ENCODE peak calls at places on chromosomes 5 and 9, in five cellular contexts. S is GM20000; T is stimulated activated CD4-positive, alpha-beta T cell treated with anti-CD3 and anti-CD28 coated beads, Interleukin-15, amount 100 ng/mL, for 1 hour; V is T follicular helper cell; D is stromal cell of bone marrow. M is an unnamed sample.

GRCh38 chr5:6763191-6763590 is 50.0 kb downstream of the TENT4A start:
- DNase-seq in S (no peak), T (no peak), D (no peak), V (no peak), M (no peak)

GRCh38 chr9:125541840-125542243 is 165.2 kb downstream of the MAPKAP1 start:
- DNase-seq in S (no peak), D (no peak), V (no peak), T (no peak), M (no peak)

GRCh38 chr9:105330201-105330600 is 85.8 kb downstream of the SLC44A1 start:
- DNase-seq in S (no peak), V (no peak), T (no peak), D (peak), M (no peak)

GRCh38 chr9:133658442-133659431 is 22.6 kb downstream of the DBH start:
- DNase-seq in D (no peak), T (no peak), V (no peak), S (no peak), M (no peak)

GRCh38 chr5:170248635-170249227 is 15.9 kb downstream of the C5orf58 start:
- DNase-seq in D (no peak), V (no peak), S (no peak), T (no peak), M (no peak)

GRCh38 chr5:58898538-58898937 is 315.7 kb downstream of the RAB3C start:
- DNase-seq in V (no peak), T (no peak), D (no peak), S (no peak), M (no peak)

GRCh38 chr5:153824909-153825308 is 213.8 kb downstream of the FAM114A2 start:
- DNase-seq in V (no peak), D (no peak), T (no peak), S (no peak), M (no peak)

GRCh38 chr5:54383225-54383624 is 72.3 kb upstream of the HSPB3 start:
- DNase-seq in V (no peak), S (no peak), D (no peak), T (no peak), M (no peak)

GRCh38 chr9:134678671-134679443 is 37.3 kb downstream of the COL5A1 start:
- DNase-seq in T (no peak), V (no peak), S (no peak), D (no peak), M (no peak)

GRCh38 chr5:66769839-66770617 is 173.8 kb downstream of the MAST4 start:
- DNase-seq in D (no peak), T (no peak), S (no peak), V (no peak), M (no peak)

GRCh38 chr5:159628703-159629102 is 287.6 kb upstream of the ADRA1B start:
- DNase-seq in T (no peak), S (no peak), V (no peak), D (no peak), M (no peak)

GRCh38 chr5:119752921-119753886 is 123.8 kb downstream of the FAM170A start:
- DNase-seq in V (no peak), D (no peak), S (no peak), T (no peak), M (no peak)